ENCODE peak calls at places on chromosomes 4 and X, in nine cellular contexts. One of them, this sample, is unnamed.

GRCh38 chrX:71871367-71871766 is 39.3 kb upstream of the NHSL2 start:
- DNase-seq in IMR-90: peak; percentile 31
- DNase-seq in GM23248: peak; percentile 51
- DNase-seq in HCT116: no peak
- DNase-seq in K562: no peak
- DNase-seq in fibroblast of lung: peak; percentile 89
- DNase-seq in Karpas-422: no peak
- DNase-seq in mammary epithelial cell: peak; percentile 87
- DNase-seq in neuronal stem cell: no peak
- DNase-seq in this sample: no peak

GRCh38 chr4:8540586-8540985 is 39.6 kb upstream of the GPR78 start:
- DNase-seq in Karpas-422: no peak
- DNase-seq in fibroblast of lung: no peak
- DNase-seq in HCT116: no peak
- DNase-seq in K562: no peak
- DNase-seq in mammary epithelial cell: no peak
- DNase-seq in GM23248: no peak
- DNase-seq in IMR-90: no peak
- DNase-seq in neuronal stem cell: no peak
- DNase-seq in this sample: no peak

GRCh38 chr4:37517326-37517725 is 168.8 kb downstream of the RELL1 start:
- DNase-seq in neuronal stem cell: no peak
- DNase-seq in HCT116: no peak
- DNase-seq in mammary epithelial cell: no peak
- DNase-seq in K562: no peak
- DNase-seq in GM23248: peak; percentile 16
- DNase-seq in Karpas-422: no peak
- DNase-seq in IMR-90: no peak
- DNase-seq in fibroblast of lung: no peak
- DNase-seq in this sample: no peak

GRCh38 chr4:71126719-71127118 is 133.3 kb downstream of the DCK start:
- DNase-seq in Karpas-422: no peak
- DNase-seq in IMR-90: peak; percentile 99
- DNase-seq in neuronal stem cell: no peak
- DNase-seq in GM23248: peak; percentile 94
- DNase-seq in K562: no peak
- DNase-seq in mammary epithelial cell: peak; percentile 90
- DNase-seq in HCT116: peak; percentile 8
- DNase-seq in fibroblast of lung: peak; percentile 99
- DNase-seq in this sample: no peak

GRCh38 chrX:53714580-53715335 is 28.2 kb upstream of the HUWE1 start:
- DNase-seq in IMR-90: peak; percentile 57
- DNase-seq in fibroblast of lung: peak; percentile 64
- DNase-seq in Karpas-422: no peak
- DNase-seq in GM23248: peak; percentile 40
- DNase-seq in neuronal stem cell: no peak
- DNase-seq in HCT116: peak; percentile 4
- DNase-seq in K562: no peak
- DNase-seq in mammary epithelial cell: peak; percentile 69
- DNase-seq in this sample: no peak

GRCh38 chr4:73811841-73812240 is 24.6 kb upstream of the CXCL6 start:
- DNase-seq in K562: no peak
- DNase-seq in fibroblast of lung: no peak
- DNase-seq in HCT116: no peak
- DNase-seq in Karpas-422: no peak
- DNase-seq in mammary epithelial cell: no peak
- DNase-seq in neuronal stem cell: no peak
- DNase-seq in IMR-90: no peak
- DNase-seq in GM23248: no peak
- DNase-seq in this sample: no peak

GRCh38 chr4:76523593-76523992 is 88.6 kb downstream of the SHROOM3 start:
- DNase-seq in neuronal stem cell: no peak
- DNase-seq in IMR-90: no peak
- DNase-seq in Karpas-422: no peak
- DNase-seq in HCT116: no peak
- DNase-seq in fibroblast of lung: no peak
- DNase-seq in K562: no peak
- DNase-seq in GM23248: no peak
- DNase-seq in mammary epithelial cell: no peak
- DNase-seq in this sample: no peak

GRCh38 chrX:13126785-13127184 is 82.4 kb upstream of the FAM9C start:
- DNase-seq in fibroblast of lung: peak; percentile 60
- DNase-seq in mammary epithelial cell: no peak
- DNase-seq in HCT116: no peak
- DNase-seq in GM23248: peak; percentile 58
- DNase-seq in neuronal stem cell: no peak
- DNase-seq in K562: no peak
- DNase-seq in IMR-90: no peak
- DNase-seq in Karpas-422: no peak
- DNase-seq in this sample: no peak

GRCh38 chr4:1615786-1616573 is 68.1 kb downstream of the FAM53A start:
- DNase-seq in mammary epithelial cell: no peak
- DNase-seq in IMR-90: no peak
- DNase-seq in Karpas-422: no peak
- DNase-seq in K562: no peak
- DNase-seq in HCT116: no peak
- DNase-seq in GM23248: peak; percentile 24
- DNase-seq in neuronal stem cell: no peak
- DNase-seq in fibroblast of lung: no peak
- DNase-seq in this sample: no peak

GRCh38 chr4:100106982-100107381 is 83.3 kb downstream of the DDIT4L start:
- DNase-seq in IMR-90: no peak
- DNase-seq in Karpas-422: no peak
- DNase-seq in HCT116: no peak
- DNase-seq in neuronal stem cell: no peak
- DNase-seq in GM23248: no peak
- DNase-seq in fibroblast of lung: no peak
- DNase-seq in mammary epithelial cell: no peak
- DNase-seq in K562: no peak
- DNase-seq in this sample: no peak

GRCh38 chrX:720858-721257 is 90.3 kb downstream of the SHOX start:
- DNase-seq in Karpas-422: no peak
- DNase-seq in GM23248: no peak
- DNase-seq in K562: no peak
- DNase-seq in IMR-90: no peak
- DNase-seq in neuronal stem cell: no peak
- DNase-seq in fibroblast of lung: no peak
- DNase-seq in mammary epithelial cell: no peak
- DNase-seq in HCT116: no peak
- DNase-seq in this sample: no peak

GRCh38 chr4:84719115-84719514 is 136.2 kb downstream of the CDS1 start:
- DNase-seq in K562: no peak
- DNase-seq in fibroblast of lung: no peak
- DNase-seq in IMR-90: no peak
- DNase-seq in Karpas-422: no peak
- DNase-seq in GM23248: peak; percentile 27
- DNase-seq in HCT116: no peak
- DNase-seq in neuronal stem cell: no peak
- DNase-seq in mammary epithelial cell: no peak
- DNase-seq in this sample: no peak

DNA sequence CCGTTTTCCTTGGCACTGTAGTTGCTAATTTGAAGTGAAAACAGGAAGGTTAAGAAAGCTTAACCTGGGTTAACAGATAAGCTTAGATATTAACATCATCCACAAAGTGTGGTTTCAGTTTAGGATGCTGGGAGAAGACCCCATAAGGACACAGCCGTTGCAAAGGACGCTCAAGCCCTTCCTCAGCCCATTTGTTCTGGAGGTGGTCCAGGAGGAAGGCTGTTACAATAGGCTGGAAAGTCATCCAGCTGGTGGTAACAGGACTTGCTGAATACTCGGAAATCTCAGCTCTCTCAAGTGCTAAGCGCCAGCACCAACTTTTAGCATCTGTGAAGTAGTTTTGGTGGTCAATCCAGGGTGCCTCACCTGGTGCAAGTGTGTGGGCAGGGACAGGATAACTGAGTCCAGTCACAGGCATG is 14.2 kb downstream of the CHST7 start:
- DNase-seq in K562: no peak
- DNase-seq in GM23248: peak; percentile 4
- DNase-seq in IMR-90: no peak
- DNase-seq in HCT116: no peak
- DNase-seq in fibroblast of lung: peak; percentile 55
- DNase-seq in neuronal stem cell: no peak
- DNase-seq in Karpas-422: no peak
- DNase-seq in mammary epithelial cell: no peak
- DNase-seq in this sample: no peak
- H3K27ac ChIP-seq in K562: no peak overlapping the region
- H3K27ac ChIP-seq in GM23248: peak overlapping the region; percentile 59
- H3K27ac ChIP-seq in IMR-90: peak overlapping the region; percentile 88
- H3K27ac ChIP-seq in HCT116: peak overlapping the region; percentile 82
- H3K27ac ChIP-seq in fibroblast of lung: peak overlapping the region; percentile 68
- H3K27ac ChIP-seq in neuronal stem cell: no peak overlapping the region
- H3K27ac ChIP-seq in Karpas-422: no peak overlapping the region
- H3K27ac ChIP-seq in mammary epithelial cell: peak overlapping the region; percentile 59
- H3K27ac ChIP-seq in this sample: peak overlapping the region; percentile 71

DNA sequence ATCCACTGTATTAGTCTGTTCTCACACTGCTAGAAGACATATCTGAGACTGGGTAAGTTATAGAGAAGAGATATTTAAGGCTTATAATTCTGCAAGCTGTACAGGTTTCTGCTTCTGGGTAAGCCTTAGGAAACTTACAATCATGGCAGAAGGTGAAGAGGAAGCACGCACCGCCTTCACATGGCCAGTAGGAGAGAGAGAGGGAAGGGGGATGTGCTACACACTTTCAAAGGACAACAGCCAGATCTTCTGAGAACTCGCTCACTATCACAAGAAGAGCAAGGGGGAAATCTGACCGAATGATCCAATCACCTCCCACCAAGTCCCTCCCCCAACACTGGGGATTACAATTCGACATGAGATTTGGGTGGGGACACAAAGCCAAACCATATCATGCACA is 13.0 kb downstream of the FRYL start:
- DNase-seq in fibroblast of lung: no peak
- DNase-seq in neuronal stem cell: no peak
- DNase-seq in mammary epithelial cell: no peak
- DNase-seq in K562: no peak
- DNase-seq in Karpas-422: no peak
- DNase-seq in HCT116: no peak
- DNase-seq in IMR-90: no peak
- DNase-seq in GM23248: no peak
- DNase-seq in this sample: no peak
- H3K9me3 ChIP-seq in fibroblast of lung: no peaks in the 10 kb centered on the region
- H3K9me3 ChIP-seq in neuronal stem cell: no peaks in the 10 kb centered on the region
- H3K9me3 ChIP-seq in mammary epithelial cell: no peaks in the 10 kb centered on the region
- H3K9me3 ChIP-seq in K562: peaks cover 5% of the 10 kb centered on the region
- H3K9me3 ChIP-seq in Karpas-422: no peaks in the 10 kb centered on the region
- H3K9me3 ChIP-seq in HCT116: no peaks in the 10 kb centered on the region
- H3K9me3 ChIP-seq in IMR-90: no peaks in the 10 kb centered on the region
- H3K9me3 ChIP-seq in GM23248: no peaks in the 10 kb centered on the region
- H3K9me3 ChIP-seq in this sample: no peaks in the 10 kb centered on the region

GRCh38 chr4:4872148-4872903 is 12.9 kb downstream of the MSX1 start:
- DNase-seq in Karpas-422: no peak
- DNase-seq in fibroblast of lung: no peak
- DNase-seq in IMR-90: no peak
- DNase-seq in K562: no peak
- DNase-seq in HCT116: no peak
- DNase-seq in neuronal stem cell: peak; percentile 39
- DNase-seq in GM23248: no peak
- DNase-seq in mammary epithelial cell: no peak
- DNase-seq in this sample: no peak

GRCh38 chr4:4869380-4869723 is 9.9 kb downstream of the MSX1 start:
- DNase-seq in HCT116: no peak
- DNase-seq in IMR-90: no peak
- DNase-seq in fibroblast of lung: no peak
- DNase-seq in K562: no peak
- DNase-seq in Karpas-422: no peak
- DNase-seq in mammary epithelial cell: no peak
- DNase-seq in neuronal stem cell: peak; percentile 8
- DNase-seq in GM23248: no peak
- DNase-seq in this sample: no peak

GRCh38 chr4:4869731-4870483 is 10.4 kb downstream of the MSX1 start:
- DNase-seq in mammary epithelial cell: no peak
- DNase-seq in GM23248: peak; percentile 58
- DNase-seq in Karpas-422: no peak
- DNase-seq in fibroblast of lung: no peak
- DNase-seq in HCT116: no peak
- DNase-seq in K562: no peak
- DNase-seq in neuronal stem cell: peak; percentile 48
- DNase-seq in IMR-90: no peak
- DNase-seq in this sample: no peak

GRCh38 chr4:4870493-4871266 is 11.2 kb downstream of the MSX1 start:
- DNase-seq in HCT116: no peak
- DNase-seq in mammary epithelial cell: no peak
- DNase-seq in GM23248: no peak
- DNase-seq in K562: no peak
- DNase-seq in IMR-90: no peak
- DNase-seq in neuronal stem cell: no peak
- DNase-seq in Karpas-422: no peak
- DNase-seq in fibroblast of lung: no peak
- DNase-seq in this sample: no peak

GRCh38 chr4:4871267-4872147 is 12.0 kb downstream of the MSX1 start:
- DNase-seq in mammary epithelial cell: no peak
- DNase-seq in Karpas-422: no peak
- DNase-seq in fibroblast of lung: no peak
- DNase-seq in GM23248: no peak
- DNase-seq in K562: no peak
- DNase-seq in neuronal stem cell: peak; percentile 33
- DNase-seq in HCT116: no peak
- DNase-seq in IMR-90: no peak
- DNase-seq in this sample: no peak
- H3K9ac ChIP-seq in mammary epithelial cell: no peak overlapping the region
- H3K9ac ChIP-seq in Karpas-422: no peak overlapping the region
- H3K9ac ChIP-seq in fibroblast of lung: no peak overlapping the region
- H3K9ac ChIP-seq in GM23248: no peak overlapping the region
- H3K9ac ChIP-seq in K562: no peak overlapping the region
- H3K9ac ChIP-seq in neuronal stem cell: peak overlapping the region; percentile 39
- H3K9ac ChIP-seq in HCT116: no peak overlapping the region
- H3K9ac ChIP-seq in IMR-90: no peak overlapping the region
- H3K9ac ChIP-seq in this sample: no peak overlapping the region

DNA sequence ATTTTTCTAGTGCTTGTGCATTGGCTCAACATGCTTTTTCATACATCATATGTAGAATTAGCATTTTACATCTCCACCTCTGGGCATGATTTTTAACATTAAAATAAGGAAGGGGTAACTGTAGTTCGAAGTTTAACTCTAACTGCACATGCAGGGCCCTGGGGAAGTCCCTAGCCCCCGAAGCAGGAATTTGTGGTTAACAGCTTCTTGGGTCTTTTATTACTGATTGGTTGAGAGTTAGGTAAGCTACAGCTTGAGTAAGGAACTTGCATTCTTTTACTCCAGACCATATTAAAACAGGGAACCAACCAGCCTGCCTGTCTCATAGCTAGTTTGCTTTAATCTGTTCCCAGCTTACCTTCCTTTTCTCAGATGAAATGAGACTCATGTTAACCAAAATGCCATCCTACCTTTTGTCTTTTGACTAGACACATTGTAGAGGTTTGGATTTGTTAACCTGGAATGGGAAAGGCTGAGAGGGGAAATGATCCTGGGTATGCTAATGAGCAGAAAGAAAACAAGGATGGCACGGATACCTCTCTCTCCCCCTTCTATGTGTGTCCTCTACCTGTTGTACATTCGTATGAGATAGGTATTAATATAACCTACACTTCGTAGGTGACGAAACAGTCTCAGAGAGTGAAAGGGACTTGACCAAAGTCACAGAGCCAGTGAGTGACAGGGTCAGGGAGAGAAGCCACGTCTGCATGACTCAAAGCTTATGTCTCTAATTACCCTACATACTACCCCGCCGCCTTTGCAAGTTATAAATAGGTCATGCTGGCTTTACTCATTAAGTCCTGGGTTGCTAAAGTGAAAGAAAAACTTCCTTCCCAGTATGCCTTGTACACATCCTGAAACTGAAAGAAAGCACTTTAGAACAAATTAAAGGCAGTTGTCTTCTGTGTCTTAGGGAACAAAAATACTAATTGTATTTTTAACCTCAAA is 119.5 kb upstream of the AFF2 start:
- DNase-seq in HCT116: no peak
- DNase-seq in GM23248: peak; percentile 36
- DNase-seq in fibroblast of lung: peak; percentile 32
- DNase-seq in Karpas-422: peak; percentile 85
- DNase-seq in mammary epithelial cell: peak; percentile 2
- DNase-seq in K562: no peak
- DNase-seq in IMR-90: no peak
- DNase-seq in neuronal stem cell: no peak
- DNase-seq in this sample: no peak
- H3K27ac ChIP-seq in HCT116: no peak overlapping the region
- H3K27ac ChIP-seq in GM23248: no peak overlapping the region
- H3K27ac ChIP-seq in fibroblast of lung: no peak overlapping the region
- H3K27ac ChIP-seq in Karpas-422: peak overlapping the region; percentile 92
- H3K27ac ChIP-seq in mammary epithelial cell: no peak overlapping the region
- H3K27ac ChIP-seq in K562: no peak overlapping the region
- H3K27ac ChIP-seq in IMR-90: no peak overlapping the region
- H3K27ac ChIP-seq in neuronal stem cell: no peak overlapping the region
- H3K27ac ChIP-seq in this sample: no peak overlapping the region